ENCODE peak calls at places on chromosomes 11 and 22, in eight cellular contexts. D, G, E, A, Q, M, X and O are unnamed samples.

GRCh38 chr11:78840623-78841022 is 266.0 kb upstream of the NARS2 start:
- DNase-seq in D (no peak), G (no peak), E (peak), A (no peak), Q (peak), M (no peak), X (no peak), O (peak)

GRCh38 chr11:2837096-2837601 is 48.4 kb downstream of the CDKN1C start:
- DNase-seq in D (peak), G (peak), E (peak), A (peak), Q (peak), M (no peak), X (peak), O (peak)

GRCh38 chr11:37988031-37988430 is 1390.0 kb upstream of the RAG2 start:
- DNase-seq in D (no peak), G (no peak), E (peak), A (no peak), Q (peak), M (no peak), X (no peak), O (peak)

GRCh38 chr11:129458278-129458677 is 82.6 kb downstream of the BARX2 start:
- DNase-seq in D (no peak), G (no peak), E (no peak), A (no peak), Q (no peak), M (no peak), X (no peak), O (no peak)

GRCh38 chr11:60116996-60117790 is 28.7 kb downstream of the MS4A2 start:
- DNase-seq in D (no peak), G (no peak), E (no peak), A (no peak), Q (no peak), M (no peak), X (no peak), O (no peak)

GRCh38 chr11:446886-447285 is 3.2 kb upstream of the PTDSS2 start:
- DNase-seq in D (no peak), G (no peak), E (no peak), A (no peak), Q (no peak), M (no peak), X (no peak), O (no peak)

GRCh38 chr22:20021196-20022181 is 579 bp downstream of the TANGO2 start:
- DNase-seq in D (peak), G (peak), E (peak), A (no peak), Q (peak), M (no peak), X (peak), O (peak)

GRCh38 chr22:38180841-38181452 is 683 bp downstream of the PLA2G6 start:
- DNase-seq in D (peak), G (peak), E (peak), A (peak), Q (no peak), M (peak), X (peak), O (peak)

DNA sequence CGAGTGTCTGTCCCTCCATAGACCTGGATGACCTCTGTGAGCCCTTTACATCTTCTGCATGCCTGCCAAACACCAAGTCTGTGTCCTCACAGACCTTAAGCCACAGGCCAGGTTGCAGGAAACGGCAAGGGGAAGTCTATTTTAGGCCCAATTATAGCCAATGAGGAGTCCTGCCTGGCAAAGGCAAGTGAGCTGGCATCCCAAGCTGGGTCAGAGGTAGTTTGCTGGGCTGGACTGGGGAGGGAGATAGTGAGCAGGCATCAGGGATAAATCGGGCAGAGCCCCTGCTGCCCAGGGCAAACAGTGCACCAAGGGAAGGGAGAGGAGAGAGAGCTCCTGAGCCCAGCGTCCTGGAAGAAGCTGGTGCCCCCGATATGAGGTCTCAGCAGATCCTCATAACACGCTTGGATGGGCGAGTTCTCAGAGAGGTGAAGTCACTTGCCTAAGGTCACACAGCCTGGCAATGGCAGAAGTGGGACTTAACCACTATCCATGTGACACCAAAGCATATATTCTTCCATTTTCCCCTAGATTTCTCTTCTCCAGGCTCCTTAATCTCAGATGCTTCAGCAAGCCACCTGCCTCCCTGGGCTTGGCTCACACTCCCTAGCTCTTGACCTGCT is 3.7 kb upstream of the RELT start:
- DNase-seq in D (no peak), G (no peak), E (no peak), A (no peak), Q (peak), M (peak), X (no peak), O (peak)
- TF ChIP-seq CTCF in D (no peak), G (no peak), E (peak), A (peak), Q (peak), M (peak), X (no peak), O (no peak)

GRCh38 chr11:63887600-63887999 is 29.4 kb downstream of the RCOR2 start:
- DNase-seq in D (no peak), G (no peak), E (no peak), A (no peak), Q (no peak), M (no peak), X (no peak), O (no peak)
- H3K4me3 ChIP-seq in D (no peak), G (no peak), E (no peak), A (no peak), Q (no peak), M (peak), X (no peak), O (no peak)

GRCh38 chr11:74090701-74091100 is 80.1 kb downstream of the C2CD3 start:
- DNase-seq in D (no peak), G (no peak), E (peak), A (peak), Q (peak), M (peak), X (no peak), O (peak)
- TF ChIP-seq CTCF in D (no peak), G (no peak), E (peak), A (peak), Q (peak), M (no peak), X (no peak), O (peak)

GRCh38 chr22:48450188-48450825 is 1377.4 kb downstream of the BRD1 start:
- DNase-seq in D (no peak), G (no peak), E (no peak), A (no peak), Q (no peak), M (no peak), X (no peak), O (no peak)
- H3K4me3 ChIP-seq in D (no peak), G (no peak), E (no peak), A (no peak), Q (no peak), M (no peak), X (no peak), O (no peak)

GRCh38 chr11:22930816-22931594 is 70.7 kb upstream of the CCDC179 start:
- DNase-seq in D (no peak), G (no peak), E (no peak), A (no peak), Q (no peak), M (peak), X (no peak), O (no peak)

GRCh38 chr11:22923561-22923960 is 63.3 kb upstream of the CCDC179 start:
- DNase-seq in D (no peak), G (no peak), E (no peak), A (no peak), Q (no peak), M (no peak), X (no peak), O (no peak)

GRCh38 chr11:22926341-22926740 is 66.1 kb upstream of the CCDC179 start:
- DNase-seq in D (no peak), G (no peak), E (no peak), A (no peak), Q (no peak), M (no peak), X (no peak), O (no peak)

GRCh38 chr11:22927793-22928192 is 67.5 kb upstream of the CCDC179 start:
- DNase-seq in D (no peak), G (no peak), E (no peak), A (no peak), Q (no peak), M (no peak), X (no peak), O (no peak)

DNA sequence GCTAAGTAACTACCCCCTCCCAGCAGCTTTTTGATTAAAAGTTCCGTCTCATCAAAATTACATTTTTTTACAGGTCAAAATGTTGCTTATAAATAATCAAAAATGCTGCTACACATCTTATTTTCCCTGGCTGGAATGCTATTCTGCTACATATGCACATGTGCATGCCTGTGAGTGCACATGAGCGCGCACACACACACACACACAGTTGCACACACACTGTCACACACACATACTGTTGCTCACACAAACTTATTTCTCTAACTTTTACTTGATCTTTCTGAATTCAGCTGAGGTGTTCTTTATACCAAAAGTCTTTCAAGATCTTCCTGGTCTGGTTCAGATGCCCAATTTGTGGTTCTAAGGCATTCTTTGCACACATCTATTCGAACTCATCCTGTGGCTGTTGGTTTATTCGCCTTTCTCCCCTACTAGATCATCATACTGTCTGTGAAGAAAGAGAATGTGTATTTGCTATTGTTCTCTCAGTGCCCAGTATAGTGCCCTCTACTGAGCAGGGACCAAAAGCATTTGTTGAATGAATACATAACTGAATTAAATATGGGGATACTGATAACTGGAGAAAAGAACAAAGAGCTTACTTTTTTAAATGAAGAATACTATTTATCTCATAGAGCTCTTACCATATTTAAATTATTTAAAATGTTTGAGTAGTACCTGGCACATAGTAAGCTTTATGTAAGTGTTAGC is 68.1 kb upstream of the CCDC179 start:
- DNase-seq in D (no peak), G (no peak), E (peak), A (no peak), Q (no peak), M (no peak), X (no peak), O (no peak)
- TF ChIP-seq CTCF in D (no peak), G (no peak), E (peak), A (no peak), Q (peak), M (peak), X (no peak), O (no peak)

DNA sequence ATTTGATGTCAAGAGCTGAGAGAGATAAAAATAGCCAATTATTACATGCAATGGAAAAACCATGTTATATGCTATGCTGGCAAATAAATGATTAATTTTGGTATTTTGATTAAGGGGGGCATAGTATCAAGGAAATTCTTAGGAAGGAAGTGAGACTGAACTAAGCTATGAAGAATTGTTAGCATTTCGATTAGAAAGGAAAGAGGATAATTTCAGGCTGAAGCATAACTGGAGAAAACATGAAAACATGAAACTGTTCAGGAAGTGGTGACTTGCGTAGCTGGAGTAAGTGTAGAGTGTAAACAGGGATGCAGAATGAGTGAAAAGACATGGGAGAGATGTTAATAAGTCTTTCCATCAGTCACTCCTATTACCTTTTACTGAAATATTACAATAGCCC is 6.4 kb downstream of the ACRV1 start:
- DNase-seq in D (no peak), G (no peak), E (no peak), A (no peak), Q (no peak), M (no peak), X (no peak), O (no peak)
- H3K4me3 ChIP-seq in D (no peak), G (no peak), E (no peak), A (no peak), Q (no peak), M (no peak), X (no peak), O (no peak)

GRCh38 chr11:132402056-132402684 is 1031.8 kb downstream of the NTM start:
- DNase-seq in D (no peak), G (no peak), E (peak), A (peak), Q (peak), M (peak), X (peak), O (no peak)
- TF ChIP-seq CTCF in D (no peak), G (no peak), E (peak), A (peak), Q (peak), M (peak), X (peak), O (no peak)

DNA sequence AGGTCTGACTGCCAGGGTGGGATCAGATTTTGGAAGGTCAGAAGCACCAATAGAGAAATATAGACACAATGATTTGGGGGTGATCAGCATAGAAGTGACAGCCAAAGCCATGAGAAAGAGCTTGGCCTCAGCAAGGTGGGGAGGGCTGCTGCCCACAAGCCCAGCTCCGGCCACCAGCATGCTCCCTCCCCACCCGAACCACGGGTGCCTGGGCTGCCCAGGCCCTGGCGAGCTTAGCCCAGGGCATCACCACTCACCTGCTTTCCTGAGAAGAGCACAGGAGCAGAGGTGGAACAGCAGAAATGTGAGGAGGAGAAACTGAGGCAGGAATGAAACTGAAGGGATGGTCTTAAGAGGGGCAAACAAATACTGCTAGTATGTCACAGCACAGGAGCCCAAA is 48.8 kb downstream of the LRFN4 start:
- DNase-seq in D (no peak), G (no peak), E (no peak), A (no peak), Q (no peak), M (no peak), X (no peak), O (no peak)
- H3K4me3 ChIP-seq in D (no peak), G (no peak), E (no peak), A (no peak), Q (no peak), M (no peak), X (no peak), O (no peak)